ENCODE peak calls at places on chromosomes 3 and 15, in seven cellular contexts. Z is activated T-cell treated with anti-CD3 and anti-CD28 coated beads for 1 hour; I is A172; G is MM.1S; J is foreskin melanocyte; T is activated CD4-positive, alpha-beta T cell treated with anti-CD3 and anti-CD28 coated beads for 48 hours; D is GM04503. K is an unnamed sample.

GRCh38 chr3:196971094-196971698 is 2.6 kb upstream of the PIGZ start:
- DNase-seq in D (no peak), I (no peak), J (no peak), Z (no peak), T (no peak), G (no peak), K (peak; percentile 29)

GRCh38 chr3:124691599-124691998 is 38.7 kb upstream of the UMPS start:
- DNase-seq in D (no peak), I (no peak), T (no peak), J (no peak), Z (no peak), G (no peak), K (no peak)

GRCh38 chr3:13108861-13109260 is 35.6 kb upstream of the IQSEC1 start:
- DNase-seq in D (no peak), I (no peak), G (no peak), J (no peak), Z (no peak), T (no peak), K (no peak)

GRCh38 chr3:118817748-118818165 is 216.9 kb downstream of the IGSF11 start:
- DNase-seq in J (peak; percentile 11), Z (no peak), I (peak; percentile 57), T (peak; percentile 59), D (no peak), G (peak; percentile 65), K (peak; percentile 60)

GRCh38 chr15:65249641-65250040 is 37.0 kb downstream of the PARP16 start:
- DNase-seq in T (peak; percentile 83), Z (no peak), I (no peak), D (no peak), G (no peak), J (no peak), K (no peak)

GRCh38 chr15:68608206-68608843 is 29.5 kb downstream of the CORO2B start:
- DNase-seq in J (no peak), G (no peak), Z (no peak), D (no peak), T (no peak), I (no peak), K (no peak)

GRCh38 chr3:126553284-126553811 is 5.4 kb downstream of the C3orf22 start:
- DNase-seq in Z (no peak), J (no peak), D (no peak), T (no peak), G (no peak), I (no peak), K (no peak)

GRCh38 chr15:81334768-81335447 is 11.0 kb upstream of the STARD5 start:
- DNase-seq in G (no peak), I (no peak), J (no peak), T (no peak), D (no peak), Z (no peak), K (no peak)

GRCh38 chr15:31871159-31871886 is 159.0 kb upstream of the CHRNA7 start:
- DNase-seq in D (no peak), Z (no peak), J (no peak), T (peak; percentile 7), I (no peak), G (peak; percentile 7), K (no peak)

GRCh38 chr15:50024183-50024795 is 94.7 kb downstream of the ATP8B4 start:
- DNase-seq in J (no peak), G (no peak), I (no peak), T (no peak), D (peak; percentile 12), Z (no peak), K (no peak)

GRCh38 chr3:124032351-124032880 is 40.5 kb upstream of the ROPN1 start:
- DNase-seq in D (no peak), Z (no peak), G (no peak), I (peak; percentile 52), T (no peak), J (no peak), K (no peak)

GRCh38 chr15:82044373-82045178 is 1.2 kb downstream of the MEX3B start:
- DNase-seq in G (no peak), Z (no peak), D (peak; percentile 18), J (peak; percentile 66), I (peak; percentile 39), T (peak; percentile 34), K (peak; percentile 56)

GRCh38 chr3:192467230-192468186 is 259.8 kb downstream of the FGF12 start:
- DNase-seq in D (no peak), T (peak; percentile 53), J (no peak), I (peak; percentile 61), G (peak; percentile 77), Z (peak; percentile 17), K (peak; percentile 66)

GRCh38 chr15:100053476-100054121 is 288.2 kb downstream of the ADAMTS17 start:
- DNase-seq in D (no peak), J (no peak), G (no peak), I (no peak), Z (no peak), T (no peak), K (no peak)

GRCh38 chr15:62637498-62637897 is 405.0 kb upstream of the TPM1 start:
- DNase-seq in I (no peak), D (no peak), J (no peak), Z (no peak), G (no peak), T (no peak), K (no peak)

GRCh38 chr3:94226058-94226457 is 163.2 kb downstream of the NSUN3 start:
- DNase-seq in Z (no peak), J (peak; percentile 31), T (no peak), D (no peak), G (no peak), I (peak; percentile 90), K (peak; percentile 93)

GRCh38 chr3:127589600-127590281 is 792 bp downstream of the TPRA1 start:
- DNase-seq in G (peak; percentile 20), T (peak; percentile 36), J (no peak), I (no peak), D (no peak), Z (no peak), K (peak; percentile 53)

GRCh38 chr3:172115787-172116186 is 76.4 kb downstream of the FNDC3B start:
- DNase-seq in D (no peak), Z (no peak), I (no peak), T (no peak), J (no peak), G (no peak), K (no peak)

GRCh38 chr3:15051531-15051930 is 13.6 kb downstream of the MRPS25 start:
- DNase-seq in Z (peak; percentile 26), T (peak; percentile 68), G (peak; percentile 41), D (no peak), I (peak; percentile 49), J (peak; percentile 38), K (peak; percentile 69)

GRCh38 chr3:64878372-64878771 is 190.6 kb upstream of the ADAMTS9 start:
- DNase-seq in D (no peak), G (no peak), T (no peak), I (peak; percentile 35), J (peak; percentile 61), Z (no peak), K (no peak)

GRCh38 chr3:186117521-186118111 is 8.7 kb upstream of the ETV5 start:
- DNase-seq in D (no peak), G (peak; percentile 61), Z (no peak), T (no peak), I (no peak), J (no peak), K (no peak)

GRCh38 chr3:126129408-126129891 is 45.5 kb upstream of the SLC41A3 start:
- DNase-seq in J (no peak), Z (no peak), G (no peak), D (no peak), I (peak; percentile 65), T (no peak), K (peak; percentile 72)

GRCh38 chr15:85141601-85142185 is 160.0 kb downstream of the PDE8A start:
- DNase-seq in D (no peak), T (no peak), Z (no peak), I (no peak), J (no peak), G (no peak), K (peak; percentile 29)

GRCh38 chr3:190089711-190090110 is 31.0 kb downstream of the P3H2 start:
- DNase-seq in D (no peak), I (peak; percentile 55), T (peak; percentile 2), Z (no peak), G (no peak), J (peak; percentile 83), K (peak; percentile 38)

GRCh38 chr15:60745469-60745971 is 266.6 kb upstream of the ICE2 start:
- DNase-seq in D (no peak), Z (no peak), I (no peak), G (no peak), J (no peak), T (no peak), K (no peak)